ENCODE peak calls at places on chromosomes 11 and 22, in six cellular contexts. R is upper lobe of right lung, L is MM.1S, P is AG04450, E is HCT116, I is cardiac muscle cell. X is an unnamed sample. For H3K27me3, the result is how much of the 10 kb centered on the place peaks cover.

GRCh38 chr11:823441-824291 is 4.1 kb upstream of the CRACR2B start:
- DNase-seq in R (no peak), E (no peak), L (no peak), P (no peak), I (no peak), X (no peak)

GRCh38 chr11:47943721-47944554 is 36.4 kb upstream of the PTPRJ start:
- DNase-seq in R (peak), L (no peak), P (no peak), I (no peak), E (no peak), X (no peak)

GRCh38 chr11:130631119-130631518 is 182.7 kb downstream of the ADAMTS15 start:
- DNase-seq in L (no peak), R (no peak), I (peak), P (no peak), E (peak), X (no peak)

GRCh38 chr11:130516175-130516867 is 67.9 kb downstream of the ADAMTS15 start:
- DNase-seq in E (no peak), P (no peak), L (no peak), R (no peak), I (no peak), X (no peak)

GRCh38 chr11:79076526-79077115 is 364.2 kb downstream of the TENM4 start:
- DNase-seq in E (peak), R (no peak), L (peak), I (peak), P (no peak), X (no peak)

GRCh38 chr11:47858169-47858543 is 10.0 kb upstream of the NUP160 start:
- DNase-seq in E (no peak), L (no peak), P (no peak), I (peak), R (no peak), X (no peak)

GRCh38 chr22:39309364-39309861 is 10.0 kb downstream of the RPL3 start:
- DNase-seq in L (no peak), P (no peak), R (no peak), E (no peak), I (no peak), X (peak)

GRCh38 chr11:116225784-116226410 is 546.9 kb downstream of the BUD13 start:
- DNase-seq in E (no peak), L (no peak), I (no peak), P (no peak), R (no peak), X (no peak)

GRCh38 chr11:125514336-125515101 is 18.5 kb upstream of the FEZ1 start:
- DNase-seq in L (peak), E (no peak), P (no peak), R (no peak), I (peak), X (no peak)

GRCh38 chr11:8247312-8247711 is 16.4 kb downstream of the LMO1 start:
- DNase-seq in P (no peak), I (peak), R (no peak), E (no peak), L (peak), X (no peak)

GRCh38 chr22:19687561-19688300 is 26.6 kb upstream of the SEPTIN5 start:
- DNase-seq in P (no peak), R (peak), I (no peak), E (no peak), L (no peak), X (no peak)
- H3K27ac ChIP-seq in P (no peak), R (no peak), I (no peak), E (no peak), L (no peak), X (no peak)

DNA sequence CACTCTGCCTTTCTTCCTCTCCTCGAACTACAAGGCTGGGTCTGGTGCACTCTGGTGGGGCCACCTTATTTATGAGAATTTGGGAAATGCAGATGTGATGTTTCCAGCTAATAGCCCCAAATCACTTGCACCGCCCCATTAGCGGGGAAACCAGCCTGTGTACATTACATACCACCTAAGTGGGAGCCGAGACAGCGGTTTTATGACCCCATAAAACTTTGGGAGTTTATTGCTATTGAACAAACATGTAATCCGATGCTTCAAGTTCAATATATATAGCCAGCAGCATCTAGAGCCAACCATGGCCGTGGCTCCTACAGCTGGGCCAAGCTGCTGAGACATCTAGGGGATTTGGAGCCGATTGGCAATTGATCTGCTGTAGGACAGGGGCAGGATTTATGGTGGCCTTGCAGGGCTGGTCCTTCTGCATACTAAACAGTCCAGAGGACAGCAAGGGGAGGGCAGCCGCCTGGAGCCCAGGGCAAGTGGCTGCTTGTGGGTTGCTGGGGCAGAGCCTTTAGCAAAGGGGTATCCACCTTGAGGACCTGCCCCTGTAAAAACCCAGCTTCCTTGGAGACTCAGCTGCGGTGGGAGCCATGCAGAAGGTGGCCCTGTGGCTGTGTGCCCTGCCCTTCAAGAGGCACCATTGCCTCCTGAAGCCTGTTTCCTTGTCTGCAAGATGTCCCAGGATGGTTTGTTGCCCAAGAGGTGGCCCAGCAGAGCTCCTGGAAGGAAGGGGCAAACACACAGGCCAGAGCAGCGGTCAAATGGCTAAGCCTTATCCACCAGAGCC is 47.9 kb upstream of the CCDC188 start:
- DNase-seq in P (no peak), R (no peak), L (no peak), E (no peak), I (no peak), X (no peak)
- H3K27me3 ChIP-seq in P (under half), R (under half), L (half or more), E (under half), I (under half), X (under half)

DNA sequence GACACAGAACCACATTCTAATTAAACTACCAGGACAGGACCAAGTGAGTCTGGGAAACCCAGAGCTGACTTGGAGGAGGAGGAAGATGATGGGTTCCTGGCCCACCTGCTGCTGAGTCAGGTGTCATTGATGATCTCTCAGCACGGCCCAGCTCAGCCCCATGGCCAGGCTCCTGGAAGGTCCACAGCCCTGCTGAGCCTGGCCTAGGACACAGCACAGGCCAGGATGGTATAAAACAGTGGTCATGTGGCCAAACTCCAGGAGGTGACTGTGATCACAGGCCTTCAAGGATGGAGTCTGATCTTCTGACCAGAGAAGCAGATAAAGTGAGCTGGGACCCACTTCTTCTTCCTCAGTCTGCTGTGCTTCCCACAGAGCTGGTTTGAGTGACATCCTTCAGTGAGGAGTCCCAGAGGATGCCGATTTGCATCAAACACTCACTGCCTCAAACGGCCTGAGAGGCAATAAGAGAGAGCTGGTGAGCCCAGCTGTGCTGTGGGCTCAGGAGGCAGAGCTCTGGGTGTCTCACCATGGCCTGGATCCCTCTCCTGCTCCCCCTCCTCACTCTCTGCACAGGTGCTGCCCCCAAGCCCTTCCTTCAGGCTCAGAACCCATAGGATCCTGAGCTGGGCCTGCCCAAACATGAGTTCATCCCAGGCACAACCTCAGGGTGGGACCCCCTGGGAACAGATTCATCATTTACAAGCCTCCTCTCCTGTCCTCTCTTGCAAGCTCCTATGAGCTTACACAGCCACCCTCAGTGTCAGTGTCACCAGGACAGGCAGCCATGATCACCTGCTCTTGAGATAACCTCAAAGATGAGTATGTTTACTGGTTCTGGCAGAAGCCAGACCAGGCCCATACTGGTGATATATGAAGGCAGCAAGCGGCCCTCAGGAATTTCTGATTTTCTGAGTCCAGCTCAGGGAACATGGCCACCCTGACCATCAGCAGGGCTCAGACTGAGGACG is 37.7 kb upstream of the IGLL5 start:
- DNase-seq in I (no peak), R (no peak), E (no peak), L (no peak), P (no peak), X (no peak)
- H3K27ac ChIP-seq in I (no peak), R (no peak), E (no peak), L (peak), P (no peak), X (no peak)

GRCh38 chr11:121455115-121455514 is 2.3 kb upstream of the SORL1-AS1 start:
- DNase-seq in R (no peak), P (no peak), E (no peak), I (no peak), L (no peak), X (no peak)
- H3K27me3 ChIP-seq in R (under half), P (under half), E (under half), I (under half), L (under half), X (under half)

DNA sequence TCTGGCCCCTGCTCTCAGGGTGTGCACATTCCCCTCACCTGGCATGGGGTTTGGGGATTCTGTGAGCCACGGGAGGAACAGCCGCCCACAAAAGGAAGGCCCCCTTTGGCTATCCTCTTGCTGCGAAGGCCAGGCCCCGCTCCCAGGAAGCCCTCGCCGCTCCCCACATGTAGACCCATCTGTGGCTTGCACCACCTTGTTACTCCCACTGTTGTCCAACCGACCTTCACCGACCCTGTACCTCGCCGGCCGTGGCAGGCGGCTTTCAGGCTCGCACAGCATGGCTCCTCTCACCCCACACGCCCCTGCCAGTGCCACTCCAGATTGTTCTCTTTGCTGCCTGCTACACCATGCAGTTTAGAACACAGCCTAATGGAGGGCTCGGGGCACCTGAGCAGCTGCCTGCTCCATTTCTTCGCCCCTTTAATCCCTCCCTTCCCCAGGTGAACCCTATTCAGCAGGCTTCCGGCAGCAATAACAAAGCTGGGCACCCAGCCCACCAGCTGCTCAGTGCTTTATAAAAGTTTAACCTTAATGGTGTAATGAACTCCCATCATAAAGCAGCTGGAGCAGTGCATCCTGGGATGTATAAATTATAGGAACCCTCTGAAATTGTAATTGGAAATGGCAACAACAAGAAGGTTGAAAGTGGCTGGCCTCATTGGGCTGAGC is 10.7 kb downstream of the DAGLA start:
- DNase-seq in I (no peak), L (no peak), P (no peak), R (no peak), E (no peak), X (no peak)
- H3K27ac ChIP-seq in I (no peak), L (no peak), P (no peak), R (no peak), E (no peak), X (no peak)

GRCh38 chr11:10305262-10305963 is 540 bp downstream of the ADM start:
- DNase-seq in L (peak), I (peak), R (peak), E (no peak), P (no peak), X (no peak)
- H3K27me3 ChIP-seq in L (under half), I (under half), R (under half), E (under half), P (under half), X (under half)

DNA sequence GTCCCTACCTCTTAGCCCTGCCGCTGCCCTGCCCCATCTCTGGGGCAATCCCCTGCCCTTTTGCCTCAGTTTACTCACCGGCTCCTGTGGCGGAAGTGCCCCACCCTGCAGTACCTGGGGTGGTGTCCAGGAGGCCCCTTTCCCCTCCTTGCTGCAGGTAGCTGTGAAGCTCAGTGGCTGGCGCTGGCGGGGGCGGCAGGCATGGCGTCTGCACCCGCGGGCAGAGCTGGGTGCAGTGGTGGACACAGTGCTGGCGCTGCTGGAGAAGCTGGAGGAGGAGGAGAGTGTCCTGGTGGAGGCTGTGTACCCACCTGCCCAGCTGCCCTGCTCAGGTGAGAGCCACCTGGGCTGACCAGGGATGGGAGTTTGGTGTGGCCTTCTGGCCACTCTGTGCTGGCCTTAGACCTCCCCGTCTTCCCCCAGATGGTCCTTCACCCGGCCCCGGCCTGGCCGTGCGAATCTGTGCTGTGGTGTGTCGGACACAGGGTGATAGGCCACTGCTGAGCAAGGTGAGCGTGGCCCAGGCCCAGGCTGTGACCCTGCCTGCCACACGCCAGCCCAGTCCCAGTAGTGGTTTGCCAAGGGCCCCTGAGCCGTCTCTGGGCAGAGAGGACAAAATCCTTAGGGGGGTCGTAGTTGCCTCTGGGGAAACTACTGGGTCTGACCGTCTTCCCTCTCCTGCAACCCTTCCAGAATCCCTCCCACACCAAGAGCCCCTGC is 4.0 kb downstream of the CARNS1 start:
- DNase-seq in P (no peak), L (no peak), R (no peak), E (no peak), I (no peak), X (no peak)
- H3K27ac ChIP-seq in P (no peak), L (no peak), R (peak), E (peak), I (no peak), X (peak)

DNA sequence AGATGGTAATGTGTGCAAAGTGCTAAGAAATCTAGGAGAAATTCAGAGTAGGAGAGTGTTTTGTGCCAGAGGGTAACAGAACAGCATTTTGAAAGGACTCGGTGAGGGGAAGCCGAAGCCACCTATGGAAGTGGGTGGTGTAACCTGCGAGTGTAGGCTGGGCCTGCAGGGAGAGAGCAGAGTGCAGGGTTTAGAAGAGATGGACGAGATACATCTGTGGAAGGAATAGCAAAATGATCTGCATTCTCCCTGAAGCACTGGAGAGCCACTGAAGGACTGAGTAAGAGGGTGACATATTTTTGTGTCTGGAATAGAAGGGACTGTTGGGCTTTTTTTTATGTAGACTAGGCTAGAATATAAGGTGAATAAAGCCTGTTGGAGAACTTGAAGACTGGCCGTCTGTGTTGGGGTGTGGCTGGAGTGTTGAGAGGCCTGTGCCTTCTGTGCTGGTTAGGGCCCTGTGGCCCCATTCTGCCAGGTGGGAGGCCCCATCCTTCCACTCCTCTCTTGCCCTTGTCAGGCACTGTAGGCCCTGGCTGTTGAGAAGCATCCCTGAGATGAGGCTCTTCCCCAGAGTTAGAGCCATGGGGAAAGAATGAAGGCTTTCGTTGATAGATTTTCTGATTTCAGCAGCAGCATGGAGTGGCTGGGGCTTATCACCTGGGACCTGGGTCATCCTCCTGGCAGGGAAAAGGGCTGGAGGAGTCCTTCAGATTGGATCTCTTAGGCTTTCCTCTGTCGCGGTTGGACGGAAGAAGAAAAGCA is 102.2 kb downstream of the ZBTB16 start:
- DNase-seq in L (no peak), P (no peak), E (no peak), I (no peak), R (no peak), X (no peak)
- H3K27me3 ChIP-seq in L (under half), P (under half), E (half or more), I (under half), R (under half), X (under half)

DNA sequence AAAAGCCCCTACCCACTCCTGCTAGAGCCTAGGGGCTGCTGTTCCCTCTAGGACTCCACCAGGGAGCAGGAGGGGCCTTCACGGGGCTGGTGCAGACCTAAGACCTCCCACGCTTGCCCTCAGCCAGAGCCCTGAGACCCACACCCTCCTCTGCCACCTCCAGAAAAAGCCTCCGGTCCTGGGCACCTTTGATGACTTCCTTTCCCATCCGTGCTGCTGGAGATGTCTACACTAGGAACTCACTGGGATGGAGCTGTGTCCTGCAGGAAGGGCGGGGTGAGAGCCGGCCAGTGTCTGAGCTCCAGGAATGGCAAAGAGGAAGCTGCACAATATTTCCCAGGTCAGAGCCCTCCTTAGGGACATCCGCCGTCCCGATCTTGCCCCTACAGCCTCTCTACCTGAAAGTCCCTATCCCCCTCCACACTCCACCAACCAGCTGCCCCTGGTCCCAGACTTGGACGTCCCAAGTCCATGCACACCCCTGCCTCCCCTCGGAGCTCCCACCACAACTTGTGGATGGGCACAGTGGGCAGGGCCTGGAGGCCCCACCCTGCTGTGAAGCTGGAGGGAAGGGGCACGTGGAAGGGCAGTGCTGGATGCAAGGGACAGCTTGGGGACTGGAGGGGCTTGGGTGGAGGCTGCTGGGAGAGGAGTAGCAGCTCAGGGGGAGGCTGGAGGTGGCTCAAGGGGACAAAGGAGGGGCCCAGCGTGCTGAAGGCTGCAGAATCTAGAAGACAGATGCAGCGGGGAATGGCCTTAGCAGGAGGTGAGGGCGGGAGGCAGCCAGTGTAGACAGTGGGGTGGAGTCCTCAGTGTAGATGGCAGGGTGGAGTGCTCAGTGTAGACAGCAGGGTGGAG is 13.5 kb upstream of the LRP5 start:
- DNase-seq in I (no peak), L (no peak), P (no peak), E (no peak), R (no peak), X (no peak)
- H3K27ac ChIP-seq in I (no peak), L (no peak), P (no peak), E (no peak), R (no peak), X (no peak)

X was measured in right atrium auricular region.